ENCODE peak calls at places on chromosomes 4 and X, in four cellular contexts. O is H1, T is GM12878, B is HepG2. V is an unnamed sample.
A peak's percentile ranks its signal among the peaks of the same experiment; 100 is the strongest.

GRCh38 chr4:41339812-41340809 is 83.4 kb downstream of the UCHL1 start:
- DNase-seq in O (no peak), B (no peak), T (no peak), V (peak; percentile 70)

GRCh38 chrX:71537743-71538142 is 4.8 kb downstream of the OGT start:
- DNase-seq in B (no peak), T (no peak), O (no peak), V (no peak)

GRCh38 chrX:106802063-106802387 is 448 bp upstream of the TBC1D8B start:
- DNase-seq in O (no peak), T (no peak), B (peak; percentile 3), V (no peak)

GRCh38 chr4:77349361-77349760 is 192.4 kb downstream of the CCNG2 start:
- DNase-seq in O (no peak), T (no peak), B (no peak), V (no peak)

GRCh38 chrX:70096052-70096451 is 33.8 kb downstream of the OTUD6A start:
- DNase-seq in O (no peak), T (no peak), B (peak; percentile 8), V (no peak)

GRCh38 chr4:148565801-148566200 is 123.6 kb upstream of the NR3C2 start:
- DNase-seq in T (no peak), B (no peak), O (no peak), V (no peak)

GRCh38 chr4:158243071-158243470 is 32.8 kb downstream of the TMEM144 start:
- DNase-seq in T (no peak), B (peak; percentile 71), O (no peak), V (no peak)

GRCh38 chr4:165563851-165564250 is 185.0 kb downstream of the CPE start:
- DNase-seq in B (no peak), O (no peak), T (no peak), V (no peak)

GRCh38 chr4:99209671-99210070 is 9.4 kb downstream of the ADH6 start:
- DNase-seq in B (no peak), O (no peak), T (no peak), V (no peak)

GRCh38 chr4:143641406-143641805 is 59.1 kb downstream of the FREM3 start:
- DNase-seq in B (no peak), O (no peak), T (no peak), V (no peak)

GRCh38 chr4:21454196-21454595 is 494.4 kb downstream of the KCNIP4 start:
- DNase-seq in O (no peak), T (no peak), B (no peak), V (no peak)

GRCh38 chr4:101801957-101802356 is 11.4 kb downstream of the BANK1 start:
- DNase-seq in B (no peak), O (no peak), T (no peak), V (no peak)

GRCh38 chr4:134756456-134756855 is 554.9 kb upstream of the PABPC4L start:
- DNase-seq in O (no peak), B (no peak), T (no peak), V (no peak)

GRCh38 chr4:14926368-14926767 is 75.9 kb upstream of the CPEB2 start:
- DNase-seq in T (no peak), B (no peak), O (no peak), V (no peak)

GRCh38 chrX:123424546-123424945 is 240.5 kb downstream of the GRIA3 start:
- DNase-seq in T (peak; percentile 52), B (no peak), O (no peak), V (no peak)

GRCh38 chr4:39103291-39103690 is 41.3 kb downstream of the KLHL5 start:
- DNase-seq in T (no peak), O (no peak), B (no peak), V (no peak)

GRCh38 chr4:74057588-74057987 is 19.1 kb upstream of the CXCL3 start:
- DNase-seq in T (no peak), B (no peak), O (no peak), V (no peak)

GRCh38 chr4:103719320-103720204 is at the start of gene TACR3:
- DNase-seq in T (no peak), B (no peak), O (peak; percentile 77), V (peak; percentile 20)

GRCh38 chrX:136909706-136910564 is 29.4 kb upstream of the RBMX start:
- DNase-seq in O (peak; percentile 65), T (peak; percentile 56), B (no peak), V (peak; percentile 76)

GRCh38 chrX:68703849-68704248 is 56.4 kb downstream of the STARD8 start:
- DNase-seq in O (no peak), T (no peak), B (no peak), V (no peak)

GRCh38 chrX:49166914-49167739 is 4.6 kb downstream of the MAGIX start:
- DNase-seq in O (peak; percentile 55), B (no peak), T (peak; percentile 51), V (peak; percentile 30)

GRCh38 chr4:80311130-80311529 is 24.4 kb upstream of the CFAP299 start:
- DNase-seq in T (no peak), O (no peak), B (no peak), V (no peak)

GRCh38 chr4:117784266-117784665 is 250.0 kb upstream of the NDST3 start:
- DNase-seq in O (no peak), T (no peak), B (no peak), V (no peak)

GRCh38 chr4:49032440-49033161 is 46.5 kb downstream of the CWH43 start:
- DNase-seq in O (peak; percentile 55), B (peak; percentile 31), T (no peak), V (peak; percentile 27)

GRCh38 chrX:15702488-15703371 is 35.3 kb upstream of the CA5B start:
- DNase-seq in B (no peak), T (no peak), O (no peak), V (no peak)

GRCh38 chr4:169557061-169557636 is 55.2 kb downstream of the NEK1 start:
- DNase-seq in T (no peak), O (no peak), B (no peak), V (no peak)

GRCh38 chr4:155403886-155404285 is 27.1 kb upstream of the MAP9 start:
- DNase-seq in T (no peak), B (no peak), O (no peak), V (peak; percentile 53)

GRCh38 chrX:19682712-19683331 is 167.5 kb upstream of the MAP3K15 start:
- DNase-seq in T (no peak), O (no peak), B (no peak), V (peak; percentile 55)

GRCh38 chr4:99013402-99013843 is 17.9 kb downstream of the METAP1 start:
- DNase-seq in T (no peak), O (no peak), B (peak; percentile 57), V (no peak)

GRCh38 chr4:147674073-147674472 is 9.9 kb downstream of the PRMT9 start:
- DNase-seq in O (no peak), T (no peak), B (no peak), V (no peak)

GRCh38 chr4:110527156-110527555 is 51.2 kb downstream of the ENPEP start:
- DNase-seq in T (no peak), B (no peak), O (no peak), V (no peak)

GRCh38 chr4:146192060-146192459 is 16.5 kb downstream of the LSM6 start:
- DNase-seq in T (no peak), O (no peak), B (peak; percentile 14), V (no peak)

GRCh38 chr4:169212981-169213380 is 57.8 kb downstream of the SH3RF1 start:
- DNase-seq in B (no peak), O (no peak), T (no peak), V (no peak)

GRCh38 chr4:2728806-2729532 is 27.2 kb downstream of the TNIP2 start:
- DNase-seq in T (no peak), B (no peak), O (no peak), V (no peak)

GRCh38 chrX:275967-276587 is 5.1 kb upstream of the PLCXD1 start:
- DNase-seq in B (peak; percentile 73), O (peak; percentile 87), T (no peak), V (peak; percentile 86)
- TF ChIP-seq GABPA in B (no peak), O (no peak), T (no peak), V (no peak)

DNA sequence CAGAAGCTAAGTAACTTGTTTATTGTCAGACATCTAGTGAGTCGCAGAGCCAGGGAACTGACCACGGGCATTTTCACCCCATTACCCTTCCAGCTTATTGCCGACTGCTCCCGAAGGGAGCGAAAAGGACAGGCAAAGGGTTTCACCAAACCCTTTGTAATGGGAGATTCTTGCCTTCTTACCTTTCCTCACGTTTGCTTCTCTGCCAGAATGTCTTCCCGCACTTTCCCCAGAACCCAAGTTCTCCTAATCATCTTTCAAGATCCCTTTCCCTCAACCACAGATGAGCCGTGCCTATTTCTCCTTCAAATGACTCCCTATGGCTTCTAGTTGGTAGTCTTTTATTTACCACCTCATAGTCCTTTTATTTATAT is 520 bp upstream of the SRP72 start:
- DNase-seq in O (no peak), B (no peak), T (no peak), V (peak; percentile 22)
- TF ChIP-seq TCF12 in O (no peak), B (no peak), T (no peak), V (no peak)

DNA sequence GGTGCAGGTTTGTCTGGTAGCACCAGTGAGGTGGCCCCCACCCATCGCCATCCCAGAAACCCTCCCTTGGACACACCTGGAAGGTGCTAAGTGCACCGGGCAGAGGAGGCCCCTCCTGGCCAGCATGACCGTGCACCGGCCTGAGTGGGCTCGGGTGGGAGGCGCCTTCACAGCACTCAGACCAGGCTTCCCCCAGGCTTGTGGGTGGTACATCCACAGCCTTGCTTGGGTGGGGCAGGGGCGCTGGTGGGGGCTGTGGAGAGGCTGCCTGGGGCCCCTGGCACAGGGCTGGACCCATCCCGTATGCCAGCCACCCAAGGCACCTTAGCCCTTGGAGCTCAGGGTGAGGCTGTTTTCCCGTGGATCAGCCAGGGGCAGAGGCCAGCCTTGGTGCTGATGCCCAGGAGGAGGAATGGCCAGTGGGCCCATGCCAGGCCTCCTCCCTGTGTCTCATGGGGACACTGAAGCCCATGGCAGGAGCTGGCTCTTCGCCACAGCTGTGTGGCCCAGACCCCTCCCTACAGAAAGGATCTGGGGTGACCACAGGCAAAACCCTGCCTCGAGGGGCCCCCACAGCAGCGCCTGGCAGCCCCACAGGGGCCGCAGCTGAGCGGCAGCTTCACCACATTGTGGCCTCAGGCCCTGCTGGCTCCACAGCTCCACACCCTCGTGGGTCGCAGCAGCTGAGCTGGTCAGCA is 21.4 kb downstream of the NKX1-1 start:
- DNase-seq in B (no peak), T (no peak), O (no peak), V (no peak)
- TF ChIP-seq GABPA in B (no peak), T (no peak), O (no peak), V (no peak)

GRCh38 chr4:124712417-124713212 is at the start of gene ANKRD50:
- DNase-seq in B (peak; percentile 74), O (peak; percentile 87), T (no peak), V (peak; percentile 93)
- TF ChIP-seq TCF12 in B (no peak), O (no peak), T (no peak), V (peak; percentile 13)